ENCODE peak calls at places on chromosome 10, in nine cellular contexts. E is mucosa of gallbladder; Q is stimulated activated naive CD8-positive, alpha-beta T cell treated with anti-CD3 and anti-CD28 coated beads, Interleukin-15, amount 100 ng/mL, for 72 hours; P is GM23248; N is upper lobe of right lung; T is naive thymus-derived CD8-positive, alpha-beta T cell; O is AG04449; Y is cerebellar cortex; J is Caco-2. K is an unnamed sample.

GRCh38 chr10:118983263-118983662 is 46.3 kb upstream of the NANOS1 start:
- DNase-seq in J (no peak), O (no peak), Q (no peak), Y (no peak), N (no peak), E (no peak), P (no peak), T (no peak), K (no peak)

GRCh38 chr10:72310241-72310633 is 36.5 kb downstream of the DDIT4 start:
- DNase-seq in E (no peak), Y (peak), P (peak), N (no peak), T (no peak), O (no peak), Q (no peak), J (no peak), K (no peak)

GRCh38 chr10:24962998-24963397 is 10.6 kb upstream of the PRTFDC1 start:
- DNase-seq in P (peak), Q (no peak), N (no peak), J (peak), O (no peak), T (no peak), E (peak), Y (no peak), K (peak)

GRCh38 chr10:79298403-79299244 is 48.6 kb upstream of the PPIF start:
- DNase-seq in O (peak), Q (no peak), E (peak), T (no peak), P (peak), J (peak), N (no peak), Y (no peak), K (peak)

GRCh38 chr10:132383026-132383565 is 13.9 kb upstream of the PWWP2B start:
- DNase-seq in P (no peak), O (no peak), Q (no peak), J (no peak), Y (no peak), E (no peak), N (peak), T (no peak), K (no peak)

GRCh38 chr10:62379394-62379793 is 5.2 kb downstream of the ZNF365 start:
- DNase-seq in Q (no peak), P (no peak), N (no peak), T (no peak), Y (no peak), E (no peak), O (no peak), J (no peak), K (no peak)

GRCh38 chr10:114303556-114303955 is 64.5 kb downstream of the VWA2 start:
- DNase-seq in T (no peak), Q (no peak), O (no peak), E (no peak), P (no peak), J (no peak), N (no peak), Y (no peak), K (no peak)

GRCh38 chr10:114538544-114538906 is 119.5 kb downstream of the ABLIM1 start:
- DNase-seq in T (peak), E (peak), Y (no peak), P (no peak), Q (no peak), J (no peak), O (no peak), N (no peak), K (no peak)

GRCh38 chr10:27741173-27742091 is 4.2 kb downstream of the MKX start:
- DNase-seq in Y (no peak), J (peak), O (no peak), N (peak), T (no peak), P (no peak), Q (no peak), E (no peak), K (no peak)

GRCh38 chr10:46223064-46223480 is 63.7 kb upstream of the ANTXRL start:
- DNase-seq in Y (no peak), T (no peak), O (no peak), P (no peak), E (no peak), J (peak), N (peak), Q (no peak), K (peak)

GRCh38 chr10:67327626-67328535 is 368.1 kb downstream of the CTNNA3 start:
- DNase-seq in Q (no peak), T (peak), Y (no peak), J (no peak), N (no peak), P (no peak), O (no peak), E (no peak), K (no peak)

GRCh38 chr10:82378146-82378545 is 503.2 kb downstream of the NRG3 start:
- DNase-seq in E (peak), J (no peak), O (no peak), Y (no peak), N (no peak), Q (no peak), P (peak), T (no peak), K (no peak)

GRCh38 chr10:49362596-49363260 is 33.2 kb downstream of the DRGX start:
- DNase-seq in E (peak), O (no peak), N (no peak), T (no peak), P (no peak), Q (no peak), Y (no peak), J (no peak), K (no peak)

GRCh38 chr10:37496061-37496460 is 361.3 kb downstream of the ZNF248 start:
- DNase-seq in N (no peak), Q (no peak), P (no peak), T (no peak), Y (no peak), O (no peak), E (no peak), J (no peak), K (no peak)

GRCh38 chr10:89294840-89295239 is 7.0 kb upstream of the IFIT2 start:
- DNase-seq in T (no peak), J (no peak), N (no peak), Y (no peak), Q (no peak), P (no peak), O (no peak), E (no peak), K (no peak)

GRCh38 chr10:110947061-110947595 is 27.7 kb downstream of the SHOC2 start:
- DNase-seq in O (peak), E (no peak), Y (no peak), J (no peak), Q (no peak), T (peak), N (no peak), P (peak), K (no peak)

GRCh38 chr10:103800789-103801540 is 54.4 kb downstream of the SH3PXD2A start:
- DNase-seq in T (no peak), Y (no peak), Q (peak), O (no peak), N (no peak), E (no peak), P (peak), J (peak), K (no peak)

GRCh38 chr10:71272122-71272771 is 46.8 kb upstream of the SLC29A3 start:
- DNase-seq in N (no peak), Y (no peak), J (no peak), T (no peak), O (no peak), E (no peak), Q (no peak), P (peak), K (no peak)

GRCh38 chr10:17764142-17764541 is 12.1 kb downstream of the TMEM236 start:
- DNase-seq in O (no peak), N (no peak), P (no peak), E (no peak), T (no peak), Y (no peak), J (no peak), Q (no peak), K (no peak)

GRCh38 chr10:43676360-43676759 is 27.7 kb upstream of the ZNF32 start:
- DNase-seq in N (no peak), E (no peak), J (no peak), T (no peak), Q (no peak), O (no peak), P (no peak), Y (no peak), K (no peak)

GRCh38 chr10:112912441-112912911 is 37.6 kb upstream of the TCF7L2 start:
- DNase-seq in T (no peak), J (no peak), O (no peak), Y (no peak), P (no peak), Q (no peak), N (no peak), E (no peak), K (no peak)

K was measured in ACHN.